ENCODE peak calls at places on chromosomes 1 and 21, in ten cellular contexts. L, F, Z, M, W, C, P, A, V and E are unnamed samples.

GRCh38 chr1:86085741-86086411 is 70.7 kb downstream of the COL24A1 start:
- DNase-seq in A (no peak), M (no peak), P (no peak), Z (no peak), F (no peak), C (no peak), W (no peak), V (no peak), L (no peak), E (no peak)

GRCh38 chr1:119093721-119094120 is 46.7 kb downstream of the WARS2 start:
- DNase-seq in V (no peak), P (no peak), C (no peak), L (no peak), F (no peak), W (no peak), M (no peak), A (no peak), Z (no peak), E (no peak)

GRCh38 chr1:31902509-31902857 is 35.7 kb downstream of the PTP4A2 start:
- DNase-seq in F (no peak), A (no peak), M (no peak), Z (no peak), P (no peak), L (no peak), C (no peak), W (no peak), V (no peak), E (no peak)

GRCh38 chr1:20962576-20963258 is 175.6 kb upstream of the HP1BP3 start:
- DNase-seq in C (no peak), M (no peak), V (no peak), Z (no peak), L (no peak), F (no peak), A (peak; percentile 33), W (no peak), P (no peak), E (peak; percentile 29)

GRCh38 chr21:26320541-26320940 is 150.0 kb upstream of the APP start:
- DNase-seq in L (no peak), V (no peak), Z (no peak), C (no peak), W (no peak), F (no peak), A (no peak), P (no peak), M (no peak), E (no peak)

GRCh38 chr1:165114022-165114888 is 242.3 kb downstream of the LMX1A start:
- DNase-seq in Z (no peak), A (peak; percentile 44), F (peak; percentile 78), V (no peak), P (peak; percentile 63), M (peak; percentile 26), W (peak; percentile 90), L (peak; percentile 51), C (no peak), E (peak; percentile 15)

GRCh38 chr1:89607888-89608626 is 24.9 kb upstream of the LRRC8C start:
- DNase-seq in L (peak; percentile 78), V (no peak), Z (no peak), P (peak; percentile 72), W (no peak), A (peak; percentile 69), M (no peak), F (no peak), C (no peak), E (no peak)

GRCh38 chr1:109075531-109076490 is at the start of gene TAF13:
- DNase-seq in P (peak; percentile 97), C (peak; percentile 93), L (peak; percentile 97), Z (peak; percentile 98), A (peak; percentile 98), M (peak; percentile 88), V (peak; percentile 97), W (peak; percentile 97), F (peak; percentile 97), E (peak; percentile 98)

GRCh38 chr1:36400514-36400824 is 2.8 kb upstream of the LSM10 start:
- DNase-seq in Z (no peak), P (no peak), W (no peak), C (peak; percentile 24), M (no peak), F (no peak), A (no peak), L (no peak), V (no peak), E (no peak)

GRCh38 chr1:201016943-201017827 is 6.3 kb downstream of the KIF21B start:
- DNase-seq in P (no peak), C (no peak), F (no peak), Z (peak; percentile 59), L (no peak), W (peak; percentile 58), V (peak; percentile 52), M (no peak), A (no peak), E (no peak)

GRCh38 chr1:172654535-172654934 is 4.4 kb upstream of the FASLG start:
- DNase-seq in P (peak; percentile 62), L (peak; percentile 46), A (peak; percentile 39), Z (no peak), C (no peak), F (peak; percentile 20), V (no peak), W (no peak), M (no peak), E (peak; percentile 88)

GRCh38 chr1:8463144-8463927 is 145.4 kb downstream of the SLC45A1 start:
- DNase-seq in Z (no peak), P (peak; percentile 82), A (peak; percentile 94), F (peak; percentile 45), L (peak; percentile 85), V (no peak), M (peak; percentile 44), W (peak; percentile 64), C (peak; percentile 36), E (peak; percentile 93)

GRCh38 chr1:116478621-116479020 is 92.2 kb downstream of the CD58 start:
- DNase-seq in L (no peak), C (no peak), V (no peak), W (peak; percentile 63), A (no peak), P (no peak), Z (no peak), M (no peak), F (no peak), E (no peak)

GRCh38 chr1:223831755-223832636 is 13.8 kb downstream of the TP53BP2 start:
- DNase-seq in P (peak; percentile 82), Z (no peak), V (no peak), F (no peak), L (peak; percentile 67), A (peak; percentile 82), M (no peak), W (no peak), C (no peak), E (peak; percentile 53)

GRCh38 chr1:7808253-7808844 is 24.3 kb downstream of the PER3 start:
- DNase-seq in M (no peak), Z (no peak), C (no peak), V (no peak), A (peak; percentile 61), F (peak; percentile 28), W (no peak), P (peak; percentile 61), L (peak; percentile 76), E (no peak)

GRCh38 chr1:119358661-119359060 is 9.9 kb upstream of the HAO2 start:
- DNase-seq in P (no peak), L (no peak), W (no peak), Z (no peak), V (no peak), M (peak; percentile 53), F (peak; percentile 33), C (no peak), A (no peak), E (no peak)

GRCh38 chr1:3194760-3195479 is 125.9 kb downstream of the PRDM16 start:
- DNase-seq in Z (no peak), A (no peak), W (no peak), V (no peak), L (no peak), F (no peak), P (no peak), C (no peak), M (no peak), E (no peak)

GRCh38 chr1:46749403-46749802 is 30.5 kb upstream of the EFCAB14 start:
- DNase-seq in A (no peak), L (no peak), V (no peak), F (no peak), Z (no peak), P (no peak), W (no peak), M (no peak), C (no peak), E (no peak)

DNA sequence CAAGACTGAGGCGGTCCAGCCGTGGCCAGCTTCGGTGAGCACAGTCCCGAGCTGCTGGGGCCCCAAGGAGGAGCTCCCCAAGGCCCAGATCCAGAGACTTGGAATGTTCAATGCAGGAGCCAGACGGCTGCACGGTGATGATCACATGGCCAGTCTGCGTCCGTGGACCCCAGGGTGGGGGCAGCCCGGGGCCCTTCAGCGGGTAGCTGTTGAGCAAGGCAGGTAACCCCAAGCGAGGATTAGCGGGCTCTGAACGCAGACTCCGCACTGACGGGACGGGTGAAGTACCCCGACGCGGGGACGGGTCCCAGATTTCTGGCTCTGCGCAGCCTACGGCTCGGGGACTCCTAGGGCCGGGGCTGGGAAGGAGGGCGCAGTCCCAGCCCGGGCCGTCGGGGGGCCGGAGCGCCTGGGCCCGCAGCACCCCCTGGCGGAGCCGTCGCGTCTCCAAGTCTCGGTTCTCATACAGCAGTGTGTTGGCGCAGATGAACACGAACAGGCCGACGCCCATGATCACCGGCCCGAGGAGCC is 2.7 kb downstream of the TMEM200B start:
- DNase-seq in M (no peak), C (peak; percentile 62), V (peak; percentile 66), L (peak; percentile 49), W (peak; percentile 94), P (peak; percentile 39), Z (peak; percentile 72), F (peak; percentile 78), A (no peak), E (peak; percentile 73)
- H3K4me3 ChIP-seq in M (peak overlapping the region; percentile 50), C (peak overlapping the region; percentile 66), V (no peak overlapping the region), L (no peak overlapping the region), W (peak overlapping the region; percentile 77), P (no peak overlapping the region), Z (peak overlapping the region; percentile 63), F (peak overlapping the region; percentile 66), A (no peak overlapping the region), E (peak overlapping the region; percentile 79)

GRCh38 chr1:55275151-55275748 is 60.1 kb upstream of the USP24 start:
- DNase-seq in Z (no peak), P (no peak), M (no peak), A (no peak), W (peak; percentile 64), C (no peak), L (no peak), V (no peak), F (no peak), E (peak; percentile 28)
- TF ChIP-seq CTCF in Z (no peak), P (no peak), M (no peak), A (no peak), W (no peak), C (no peak), L (no peak), V (no peak), F (no peak), E (no peak)

GRCh38 chr21:34671891-34672290 is 3.1 kb downstream of the CLIC6 start:
- DNase-seq in V (no peak), Z (no peak), F (no peak), A (no peak), M (no peak), C (no peak), L (no peak), P (no peak), W (no peak), E (no peak)
- H3K4me3 ChIP-seq in V (no peak overlapping the region), Z (no peak overlapping the region), F (no peak overlapping the region), A (no peak overlapping the region), M (no peak overlapping the region), C (no peak overlapping the region), L (no peak overlapping the region), P (no peak overlapping the region), W (no peak overlapping the region), E (no peak overlapping the region)

GRCh38 chr1:192732787-192733186 is 76.1 kb upstream of the RGS2 start:
- DNase-seq in C (no peak), A (no peak), Z (no peak), P (no peak), F (no peak), L (no peak), V (no peak), W (no peak), M (no peak), E (no peak)
- TF ChIP-seq CTCF in C (no peak), A (no peak), Z (no peak), P (peak; percentile 6), F (no peak), L (peak; percentile 11), V (no peak), W (peak; percentile 60), M (no peak), E (no peak)